ENCODE peak calls at places on chromosomes 4 and X, in five cellular contexts. L, B, C, D and W are unnamed samples. For H3K4me1 and H3K27me3, the result is how much of the 10 kb centered on the place peaks cover.

GRCh38 chr4:87555751-87556619 is 26.8 kb upstream of the SPARCL1 start:
- DNase-seq in D (peak), C (peak), L (no peak), B (no peak), W (no peak)

GRCh38 chr4:15004701-15005301 is 2.5 kb downstream of the CPEB2 start:
- DNase-seq in D (peak), L (no peak), B (no peak), C (peak), W (peak)

GRCh38 chr4:17480530-17480929 is 31.4 kb downstream of the QDPR start:
- DNase-seq in C (no peak), L (no peak), D (no peak), B (no peak), W (peak)

GRCh38 chrX:17077349-17077748 is 130.9 kb downstream of the REPS2 start:
- DNase-seq in L (no peak), D (no peak), C (no peak), B (no peak), W (no peak)

GRCh38 chr4:166282081-166282770 is 409.2 kb downstream of the TLL1 start:
- DNase-seq in C (no peak), L (no peak), D (no peak), B (no peak), W (no peak)

GRCh38 chr4:126268106-126268505 is 953.4 kb downstream of the FAT4 start:
- DNase-seq in L (no peak), D (no peak), B (no peak), C (peak), W (no peak)

GRCh38 chr4:6873792-6874461 is 35.7 kb upstream of the TBC1D14 start:
- DNase-seq in C (peak), D (peak), L (peak), B (peak), W (peak)

GRCh38 chrX:109268340-109268739 is 213.5 kb downstream of the GUCY2F start:
- DNase-seq in C (no peak), D (no peak), B (no peak), L (peak), W (no peak)

GRCh38 chr4:46445689-46446339 is 55.9 kb upstream of the GABRA2 start:
- DNase-seq in L (no peak), D (no peak), C (no peak), B (no peak), W (no peak)

GRCh38 chr4:147596976-147597375 is 20.2 kb upstream of the TMEM184C start:
- DNase-seq in C (peak), L (no peak), D (peak), B (no peak), W (no peak)

GRCh38 chr4:54225671-54226398 is 3.3 kb upstream of the PDGFRA start:
- DNase-seq in L (no peak), C (peak), B (no peak), D (no peak), W (peak)

GRCh38 chr4:91116861-91117260 is 989.7 kb downstream of the CCSER1 start:
- DNase-seq in D (peak), C (peak), B (no peak), L (peak), W (no peak)

GRCh38 chrX:63713510-63713909 is 71.5 kb downstream of the ARHGEF9 start:
- DNase-seq in B (no peak), D (peak), C (peak), L (no peak), W (peak)

GRCh38 chrX:1537031-1537715 is at the start of gene P2RY8:
- DNase-seq in C (peak), L (no peak), B (peak), D (no peak), W (peak)

GRCh38 chrX:2492536-2493218 is 8.1 kb downstream of the DHRSX start:
- DNase-seq in D (no peak), C (no peak), B (no peak), L (no peak), W (no peak)

GRCh38 chr4:119040711-119041185 is 94.9 kb upstream of the MYOZ2 start:
- DNase-seq in B (no peak), D (no peak), C (peak), L (no peak), W (no peak)

GRCh38 chr4:122632396-122633143 is 11.7 kb upstream of the IL21 start:
- DNase-seq in C (no peak), B (no peak), D (no peak), L (no peak), W (no peak)

GRCh38 chr4:118270492-118270891 is 82.3 kb downstream of the PRSS12 start:
- DNase-seq in D (peak), C (peak), B (no peak), L (peak), W (no peak)

GRCh38 chr4:159117968-159118367 is 15.1 kb downstream of the RAPGEF2 start:
- DNase-seq in B (no peak), D (no peak), L (no peak), C (no peak), W (no peak)

GRCh38 chr4:2243682-2244380 is 1.9 kb upstream of the HAUS3 start:
- DNase-seq in B (no peak), L (no peak), C (peak), D (no peak), W (peak)

GRCh38 chr4:2245787-2246275 is 3.9 kb upstream of the HAUS3 start:
- DNase-seq in C (no peak), D (no peak), B (no peak), L (no peak), W (no peak)

GRCh38 chr4:2241003-2241402 is 918 bp downstream of the HAUS3 start:
- DNase-seq in L (no peak), D (no peak), B (no peak), C (no peak), W (no peak)

GRCh38 chr4:2244947-2245786 is 3.2 kb upstream of the HAUS3 start:
- DNase-seq in C (no peak), B (peak), L (no peak), D (no peak), W (no peak)

GRCh38 chr4:2241410-2242353 is at the start of the genes HAUS3 and POLN:
- DNase-seq in D (peak), B (peak), C (peak), L (peak), W (peak)
- H3K4me1 ChIP-seq in D (under half), B (under half), C (under half), L (under half), W (half or more)

GRCh38 chr4:186687263-186687662 is 36.4 kb downstream of the FAT1 start:
- DNase-seq in B (no peak), D (no peak), C (no peak), L (no peak), W (no peak)
- H3K27ac ChIP-seq in B (no peak), D (no peak), C (peak), L (peak), W (no peak)

DNA sequence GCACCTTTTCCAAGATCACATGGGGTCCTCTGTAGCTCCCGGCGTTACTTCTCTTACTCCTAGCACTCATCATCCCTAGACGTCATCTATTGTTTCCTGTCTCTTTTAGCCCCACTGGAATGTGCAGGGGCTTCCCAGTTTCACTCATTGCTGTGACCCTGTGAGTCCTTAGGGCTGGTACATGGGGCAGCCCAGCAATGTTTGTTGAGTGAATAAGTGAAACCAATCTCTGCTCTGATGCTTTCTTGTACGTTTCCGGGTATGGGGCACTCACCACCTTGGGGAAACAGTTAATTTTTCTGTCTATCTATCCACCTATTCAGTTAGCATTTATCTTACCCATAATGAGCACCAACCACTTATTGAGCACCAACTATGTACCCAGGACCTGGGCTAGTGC is 16.1 kb downstream of the MSX1 start:
- DNase-seq in L (no peak), C (no peak), D (no peak), B (no peak), W (no peak)
- H3K27me3 ChIP-seq in L (under half), C (under half), D (under half), B (under half), W (under half)

GRCh38 chrX:23660766-23661132 is 6.5 kb upstream of the PRDX4 start:
- DNase-seq in L (no peak), D (no peak), B (no peak), C (no peak), W (no peak)
- H3K4me1 ChIP-seq in L (under half), D (under half), B (under half), C (under half), W (under half)

GRCh38 chr4:169253087-169253675 is 17.6 kb downstream of the SH3RF1 start:
- DNase-seq in C (no peak), L (no peak), D (peak), B (no peak), W (no peak)
- H3K27ac ChIP-seq in C (peak), L (peak), D (peak), B (no peak), W (peak)

GRCh38 chr4:76251448-76252270 is at the start of gene FAM47E:
- DNase-seq in C (peak), L (no peak), D (peak), B (no peak), W (peak)
- H3K27me3 ChIP-seq in C (half or more), L (under half), D (half or more), B (under half), W (under half)

DNA sequence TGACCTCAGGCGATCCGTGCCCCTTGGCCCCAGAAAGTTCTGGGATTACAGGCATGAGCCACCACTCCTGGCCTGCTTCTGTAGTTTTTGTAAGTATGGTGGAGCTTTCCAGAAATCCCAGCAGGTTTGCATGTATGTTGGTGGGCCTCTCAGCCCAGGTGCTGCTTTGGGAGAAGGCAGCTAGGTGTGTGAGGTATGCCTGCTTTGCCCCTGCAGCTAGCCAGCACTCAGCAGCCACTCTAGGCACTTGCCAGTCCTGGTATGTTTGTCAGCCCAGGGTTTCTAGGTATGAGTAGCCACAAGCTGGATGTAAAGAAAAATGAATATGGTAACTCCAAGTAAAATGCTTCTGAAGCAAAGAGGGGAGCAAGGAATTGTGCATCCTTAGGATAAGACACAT is 8.9 kb downstream of the SNX25 start:
- DNase-seq in L (no peak), C (no peak), D (no peak), B (no peak), W (no peak)
- H3K4me1 ChIP-seq in L (under half), C (under half), D (under half), B (under half), W (under half)